ENCODE peak calls at places on chromosomes 2 and 18, in four cellular contexts. E is activated CD8-positive, alpha-beta memory T cell treated with anti-CD3 and anti-CD28 coated beads, Interleukin-2, amount 50 U/mL, for 4 hours; M is HCEC 1CT; J is NCI-H1436. G is an unnamed sample.

GRCh38 chr2:226797989-226798421 is 1.6 kb downstream of the IRS1 start:
- DNase-seq in M (peak), J (no peak), E (no peak), G (no peak)

GRCh38 chr2:169716938-169717690 is 16.5 kb upstream of the KLHL23 start:
- DNase-seq in M (no peak), J (no peak), E (no peak), G (no peak)

GRCh38 chr2:137837830-137838229 is 126.4 kb upstream of the HNMT start:
- DNase-seq in J (no peak), E (no peak), M (no peak), G (no peak)

GRCh38 chr2:55047677-55048299 is 2.5 kb downstream of the RTN4 start:
- DNase-seq in J (no peak), M (peak), E (no peak), G (no peak)

GRCh38 chr18:52219102-52219501 is 120.9 kb upstream of the DCC start:
- DNase-seq in M (no peak), E (no peak), J (no peak), G (no peak)

GRCh38 chr18:48676346-48676745 is 137.5 kb downstream of the CTIF start:
- DNase-seq in M (no peak), J (no peak), E (no peak), G (no peak)

GRCh38 chr2:46538393-46538792 is 59.0 kb downstream of the TMEM247 start:
- DNase-seq in E (no peak), J (no peak), M (peak), G (no peak)

GRCh38 chr2:178142274-178143065 is 30.2 kb downstream of the RBM45 start:
- DNase-seq in J (no peak), E (no peak), M (no peak), G (no peak)

GRCh38 chr2:211620986-211621385 is 917.6 kb downstream of the ERBB4 start:
- DNase-seq in J (no peak), E (no peak), M (no peak), G (no peak)